ENCODE peak calls at places on chromosomes 5 and 9, in ten cellular contexts. One of them, this sample, is unnamed.
A peak's percentile ranks its signal among the peaks of the same experiment; 100 is the strongest.

GRCh38 chr5:139746691-139747582 is 48.7 kb upstream of the PSD2 start:
- DNase-seq in dorsolateral prefrontal cortex: peak; percentile 77
- DNase-seq in stromal cell of bone marrow: no peak
- DNase-seq in pancreas: peak; percentile 69
- DNase-seq in GM06990: peak; percentile 87
- DNase-seq in posterior cingulate gyrus: peak; percentile 44
- DNase-seq in activated CD8-positive, alpha-beta memory T cell treated with anti-CD3 and anti-CD28 coated beads for 4 hours: peak; percentile 86
- DNase-seq in kidney: peak; percentile 87
- DNase-seq in EL: peak; percentile 57
- DNase-seq in endodermal cell: peak; percentile 82
- DNase-seq in this sample: peak; percentile 70

GRCh38 chr5:139739612-139739974 is 56.0 kb upstream of the PSD2 start:
- DNase-seq in posterior cingulate gyrus: no peak
- DNase-seq in EL: no peak
- DNase-seq in pancreas: no peak
- DNase-seq in dorsolateral prefrontal cortex: no peak
- DNase-seq in kidney: no peak
- DNase-seq in GM06990: no peak
- DNase-seq in endodermal cell: no peak
- DNase-seq in activated CD8-positive, alpha-beta memory T cell treated with anti-CD3 and anti-CD28 coated beads for 4 hours: no peak
- DNase-seq in stromal cell of bone marrow: no peak
- DNase-seq in this sample: no peak

GRCh38 chr5:606526-607399 is 5.4 kb upstream of the CEP72 start:
- DNase-seq in stromal cell of bone marrow: no peak
- DNase-seq in GM06990: no peak
- DNase-seq in posterior cingulate gyrus: no peak
- DNase-seq in EL: no peak
- DNase-seq in dorsolateral prefrontal cortex: no peak
- DNase-seq in pancreas: peak; percentile 49
- DNase-seq in endodermal cell: no peak
- DNase-seq in activated CD8-positive, alpha-beta memory T cell treated with anti-CD3 and anti-CD28 coated beads for 4 hours: no peak
- DNase-seq in kidney: no peak
- DNase-seq in this sample: peak; percentile 46

GRCh38 chr5:92939428-92939827 is 641.6 kb downstream of the NR2F1-AS1 start:
- DNase-seq in GM06990: no peak
- DNase-seq in posterior cingulate gyrus: no peak
- DNase-seq in dorsolateral prefrontal cortex: no peak
- DNase-seq in pancreas: no peak
- DNase-seq in activated CD8-positive, alpha-beta memory T cell treated with anti-CD3 and anti-CD28 coated beads for 4 hours: no peak
- DNase-seq in EL: peak; percentile 1
- DNase-seq in stromal cell of bone marrow: no peak
- DNase-seq in endodermal cell: no peak
- DNase-seq in kidney: no peak
- DNase-seq in this sample: no peak

GRCh38 chr5:33441241-33441844 is 578 bp downstream of the TARS1 start:
- DNase-seq in GM06990: no peak
- DNase-seq in dorsolateral prefrontal cortex: no peak
- DNase-seq in stromal cell of bone marrow: no peak
- DNase-seq in posterior cingulate gyrus: no peak
- DNase-seq in kidney: no peak
- DNase-seq in activated CD8-positive, alpha-beta memory T cell treated with anti-CD3 and anti-CD28 coated beads for 4 hours: peak; percentile 13
- DNase-seq in endodermal cell: peak; percentile 65
- DNase-seq in EL: peak; percentile 50
- DNase-seq in pancreas: no peak
- DNase-seq in this sample: no peak

GRCh38 chr5:103587185-103587748 is 24.7 kb upstream of the NUDT12 start:
- DNase-seq in activated CD8-positive, alpha-beta memory T cell treated with anti-CD3 and anti-CD28 coated beads for 4 hours: no peak
- DNase-seq in posterior cingulate gyrus: no peak
- DNase-seq in kidney: no peak
- DNase-seq in stromal cell of bone marrow: peak; percentile 36
- DNase-seq in endodermal cell: no peak
- DNase-seq in GM06990: no peak
- DNase-seq in EL: peak; percentile 8
- DNase-seq in pancreas: no peak
- DNase-seq in dorsolateral prefrontal cortex: no peak
- DNase-seq in this sample: no peak

GRCh38 chr5:133333561-133334150 is 278.7 kb downstream of the FSTL4 start:
- DNase-seq in kidney: peak; percentile 28
- DNase-seq in stromal cell of bone marrow: no peak
- DNase-seq in EL: no peak
- DNase-seq in posterior cingulate gyrus: no peak
- DNase-seq in endodermal cell: no peak
- DNase-seq in GM06990: no peak
- DNase-seq in pancreas: no peak
- DNase-seq in dorsolateral prefrontal cortex: no peak
- DNase-seq in activated CD8-positive, alpha-beta memory T cell treated with anti-CD3 and anti-CD28 coated beads for 4 hours: no peak
- DNase-seq in this sample: peak; percentile 33

GRCh38 chr5:87136733-87137132 is 130.9 kb upstream of the RASA1 start:
- DNase-seq in pancreas: no peak
- DNase-seq in GM06990: no peak
- DNase-seq in dorsolateral prefrontal cortex: no peak
- DNase-seq in endodermal cell: no peak
- DNase-seq in kidney: no peak
- DNase-seq in posterior cingulate gyrus: no peak
- DNase-seq in activated CD8-positive, alpha-beta memory T cell treated with anti-CD3 and anti-CD28 coated beads for 4 hours: no peak
- DNase-seq in stromal cell of bone marrow: no peak
- DNase-seq in EL: no peak
- DNase-seq in this sample: no peak

GRCh38 chr9:114908104-114908621 is 22.2 kb downstream of the TNFSF8 start:
- DNase-seq in posterior cingulate gyrus: no peak
- DNase-seq in pancreas: no peak
- DNase-seq in endodermal cell: peak; percentile 72
- DNase-seq in dorsolateral prefrontal cortex: no peak
- DNase-seq in kidney: no peak
- DNase-seq in GM06990: no peak
- DNase-seq in activated CD8-positive, alpha-beta memory T cell treated with anti-CD3 and anti-CD28 coated beads for 4 hours: no peak
- DNase-seq in EL: peak; percentile 96
- DNase-seq in stromal cell of bone marrow: no peak
- DNase-seq in this sample: no peak

GRCh38 chr5:99815-100214 is 7.8 kb downstream of the PLEKHG4B start:
- DNase-seq in activated CD8-positive, alpha-beta memory T cell treated with anti-CD3 and anti-CD28 coated beads for 4 hours: no peak
- DNase-seq in dorsolateral prefrontal cortex: no peak
- DNase-seq in GM06990: no peak
- DNase-seq in endodermal cell: no peak
- DNase-seq in kidney: no peak
- DNase-seq in EL: no peak
- DNase-seq in posterior cingulate gyrus: no peak
- DNase-seq in pancreas: no peak
- DNase-seq in stromal cell of bone marrow: no peak
- DNase-seq in this sample: no peak

GRCh38 chr5:35371971-35372426 is 141.7 kb upstream of the PRLR start:
- DNase-seq in endodermal cell: no peak
- DNase-seq in posterior cingulate gyrus: no peak
- DNase-seq in EL: no peak
- DNase-seq in GM06990: no peak
- DNase-seq in kidney: no peak
- DNase-seq in pancreas: no peak
- DNase-seq in activated CD8-positive, alpha-beta memory T cell treated with anti-CD3 and anti-CD28 coated beads for 4 hours: no peak
- DNase-seq in dorsolateral prefrontal cortex: no peak
- DNase-seq in stromal cell of bone marrow: no peak
- DNase-seq in this sample: no peak

GRCh38 chr5:157740211-157740610 is 3.3 kb upstream of the LSM11 start:
- DNase-seq in pancreas: no peak
- DNase-seq in posterior cingulate gyrus: no peak
- DNase-seq in GM06990: no peak
- DNase-seq in endodermal cell: peak; percentile 73
- DNase-seq in EL: peak; percentile 13
- DNase-seq in kidney: no peak
- DNase-seq in dorsolateral prefrontal cortex: no peak
- DNase-seq in activated CD8-positive, alpha-beta memory T cell treated with anti-CD3 and anti-CD28 coated beads for 4 hours: no peak
- DNase-seq in stromal cell of bone marrow: no peak
- DNase-seq in this sample: no peak

GRCh38 chr5:176360894-176361436 is 599 bp downstream of the KIAA1191 start:
- DNase-seq in EL: peak; percentile 16
- DNase-seq in posterior cingulate gyrus: no peak
- DNase-seq in kidney: no peak
- DNase-seq in stromal cell of bone marrow: no peak
- DNase-seq in pancreas: no peak
- DNase-seq in activated CD8-positive, alpha-beta memory T cell treated with anti-CD3 and anti-CD28 coated beads for 4 hours: no peak
- DNase-seq in dorsolateral prefrontal cortex: peak; percentile 50
- DNase-seq in endodermal cell: no peak
- DNase-seq in GM06990: no peak
- DNase-seq in this sample: no peak

GRCh38 chr9:14437336-14438231 is 123.6 kb upstream of the NFIB start:
- DNase-seq in kidney: no peak
- DNase-seq in dorsolateral prefrontal cortex: peak; percentile 53
- DNase-seq in activated CD8-positive, alpha-beta memory T cell treated with anti-CD3 and anti-CD28 coated beads for 4 hours: no peak
- DNase-seq in EL: no peak
- DNase-seq in GM06990: no peak
- DNase-seq in endodermal cell: no peak
- DNase-seq in stromal cell of bone marrow: no peak
- DNase-seq in posterior cingulate gyrus: peak; percentile 30
- DNase-seq in pancreas: no peak
- DNase-seq in this sample: no peak

GRCh38 chr9:130780865-130781504 is 54.1 kb upstream of the ABL1 start:
- DNase-seq in EL: peak; percentile 95
- DNase-seq in pancreas: no peak
- DNase-seq in posterior cingulate gyrus: no peak
- DNase-seq in activated CD8-positive, alpha-beta memory T cell treated with anti-CD3 and anti-CD28 coated beads for 4 hours: no peak
- DNase-seq in endodermal cell: no peak
- DNase-seq in stromal cell of bone marrow: peak; percentile 99
- DNase-seq in GM06990: no peak
- DNase-seq in kidney: no peak
- DNase-seq in dorsolateral prefrontal cortex: no peak
- DNase-seq in this sample: peak; percentile 95

GRCh38 chr9:104993291-104993963 is 65.5 kb upstream of the ABCA1 start:
- DNase-seq in activated CD8-positive, alpha-beta memory T cell treated with anti-CD3 and anti-CD28 coated beads for 4 hours: no peak
- DNase-seq in dorsolateral prefrontal cortex: no peak
- DNase-seq in EL: peak; percentile 76
- DNase-seq in stromal cell of bone marrow: peak; percentile 80
- DNase-seq in kidney: peak; percentile 79
- DNase-seq in endodermal cell: peak; percentile 91
- DNase-seq in GM06990: no peak
- DNase-seq in pancreas: no peak
- DNase-seq in posterior cingulate gyrus: peak; percentile 49
- DNase-seq in this sample: peak; percentile 97

GRCh38 chr9:82584349-82584846 is 478.5 kb downstream of the RASEF start:
- DNase-seq in dorsolateral prefrontal cortex: no peak
- DNase-seq in pancreas: no peak
- DNase-seq in stromal cell of bone marrow: no peak
- DNase-seq in posterior cingulate gyrus: no peak
- DNase-seq in GM06990: no peak
- DNase-seq in activated CD8-positive, alpha-beta memory T cell treated with anti-CD3 and anti-CD28 coated beads for 4 hours: no peak
- DNase-seq in endodermal cell: peak; percentile 56
- DNase-seq in EL: no peak
- DNase-seq in kidney: no peak
- DNase-seq in this sample: no peak

GRCh38 chr5:135085936-135086235 is 51.9 kb upstream of the PITX1 start:
- DNase-seq in posterior cingulate gyrus: peak; percentile 3
- DNase-seq in pancreas: no peak
- DNase-seq in kidney: no peak
- DNase-seq in EL: no peak
- DNase-seq in dorsolateral prefrontal cortex: no peak
- DNase-seq in stromal cell of bone marrow: no peak
- DNase-seq in activated CD8-positive, alpha-beta memory T cell treated with anti-CD3 and anti-CD28 coated beads for 4 hours: no peak
- DNase-seq in endodermal cell: no peak
- DNase-seq in GM06990: no peak
- DNase-seq in this sample: peak; percentile 38

GRCh38 chr5:67577424-67577823 is 380.8 kb upstream of the CD180 start:
- DNase-seq in activated CD8-positive, alpha-beta memory T cell treated with anti-CD3 and anti-CD28 coated beads for 4 hours: no peak
- DNase-seq in EL: peak; percentile 56
- DNase-seq in endodermal cell: no peak
- DNase-seq in GM06990: no peak
- DNase-seq in stromal cell of bone marrow: peak; percentile 10
- DNase-seq in posterior cingulate gyrus: no peak
- DNase-seq in pancreas: no peak
- DNase-seq in kidney: no peak
- DNase-seq in dorsolateral prefrontal cortex: no peak
- DNase-seq in this sample: no peak

GRCh38 chr5:83029912-83030311 is 47.3 kb downstream of the TMEM167A start:
- DNase-seq in EL: peak; percentile 40
- DNase-seq in activated CD8-positive, alpha-beta memory T cell treated with anti-CD3 and anti-CD28 coated beads for 4 hours: no peak
- DNase-seq in stromal cell of bone marrow: peak; percentile 50
- DNase-seq in kidney: no peak
- DNase-seq in endodermal cell: no peak
- DNase-seq in GM06990: no peak
- DNase-seq in pancreas: no peak
- DNase-seq in dorsolateral prefrontal cortex: no peak
- DNase-seq in posterior cingulate gyrus: no peak
- DNase-seq in this sample: no peak

GRCh38 chr5:51387854-51388320 is 4.6 kb downstream of the ISL1 start:
- DNase-seq in stromal cell of bone marrow: no peak
- DNase-seq in endodermal cell: peak; percentile 84
- DNase-seq in posterior cingulate gyrus: no peak
- DNase-seq in dorsolateral prefrontal cortex: no peak
- DNase-seq in GM06990: no peak
- DNase-seq in EL: no peak
- DNase-seq in pancreas: no peak
- DNase-seq in activated CD8-positive, alpha-beta memory T cell treated with anti-CD3 and anti-CD28 coated beads for 4 hours: no peak
- DNase-seq in kidney: no peak
- DNase-seq in this sample: no peak

GRCh38 chr9:94586814-94587213 is 6.8 kb downstream of the FBP2 start:
- DNase-seq in activated CD8-positive, alpha-beta memory T cell treated with anti-CD3 and anti-CD28 coated beads for 4 hours: no peak
- DNase-seq in posterior cingulate gyrus: no peak
- DNase-seq in kidney: no peak
- DNase-seq in GM06990: no peak
- DNase-seq in pancreas: no peak
- DNase-seq in EL: peak; percentile 12
- DNase-seq in stromal cell of bone marrow: peak; percentile 24
- DNase-seq in endodermal cell: no peak
- DNase-seq in dorsolateral prefrontal cortex: no peak
- DNase-seq in this sample: no peak

GRCh38 chr5:75729321-75729720 is 12.1 kb upstream of the POC5 start:
- DNase-seq in endodermal cell: no peak
- DNase-seq in GM06990: no peak
- DNase-seq in kidney: no peak
- DNase-seq in pancreas: no peak
- DNase-seq in activated CD8-positive, alpha-beta memory T cell treated with anti-CD3 and anti-CD28 coated beads for 4 hours: no peak
- DNase-seq in EL: no peak
- DNase-seq in stromal cell of bone marrow: no peak
- DNase-seq in posterior cingulate gyrus: no peak
- DNase-seq in dorsolateral prefrontal cortex: no peak
- DNase-seq in this sample: no peak

GRCh38 chr5:166369817-166370216 is 1921.6 kb upstream of the WWC1 start:
- DNase-seq in stromal cell of bone marrow: no peak
- DNase-seq in pancreas: no peak
- DNase-seq in dorsolateral prefrontal cortex: no peak
- DNase-seq in kidney: no peak
- DNase-seq in activated CD8-positive, alpha-beta memory T cell treated with anti-CD3 and anti-CD28 coated beads for 4 hours: no peak
- DNase-seq in endodermal cell: no peak
- DNase-seq in posterior cingulate gyrus: no peak
- DNase-seq in GM06990: no peak
- DNase-seq in EL: no peak
- DNase-seq in this sample: no peak

GRCh38 chr9:83198336-83198735 is 135.4 kb upstream of the RASEF start:
- DNase-seq in GM06990: no peak
- DNase-seq in EL: no peak
- DNase-seq in pancreas: no peak
- DNase-seq in stromal cell of bone marrow: no peak
- DNase-seq in kidney: no peak
- DNase-seq in endodermal cell: no peak
- DNase-seq in dorsolateral prefrontal cortex: no peak
- DNase-seq in activated CD8-positive, alpha-beta memory T cell treated with anti-CD3 and anti-CD28 coated beads for 4 hours: no peak
- DNase-seq in posterior cingulate gyrus: no peak
- DNase-seq in this sample: no peak

GRCh38 chr5:149855371-149855770 is 89.2 kb downstream of the PDE6A start:
- DNase-seq in EL: no peak
- DNase-seq in posterior cingulate gyrus: no peak
- DNase-seq in endodermal cell: no peak
- DNase-seq in stromal cell of bone marrow: no peak
- DNase-seq in dorsolateral prefrontal cortex: no peak
- DNase-seq in kidney: no peak
- DNase-seq in pancreas: no peak
- DNase-seq in activated CD8-positive, alpha-beta memory T cell treated with anti-CD3 and anti-CD28 coated beads for 4 hours: no peak
- DNase-seq in GM06990: no peak
- DNase-seq in this sample: no peak

This sample was measured in sigmoid colon.